ENCODE peak calls at places on chromosome 6, in ten cellular contexts. One of them, this sample, is unnamed.
A peak's percentile ranks its signal among the peaks of the same experiment; 100 is the strongest.

GRCh38 chr6:162728177-162728571 is 400 bp downstream of the PACRG start:
- DNase-seq in substantia nigra: no peak
- DNase-seq in GM23248: peak; percentile 53
- DNase-seq in CD4-positive, CD25-positive, alpha-beta regulatory T cell: no peak
- DNase-seq in lower lobe of right lung: no peak
- DNase-seq in amniotic epithelial cell: no peak
- DNase-seq in progenitor cell of endocrine pancreas: no peak
- DNase-seq in HEK293T: no peak
- DNase-seq in tibial nerve: no peak
- DNase-seq in psoas muscle: no peak
- DNase-seq in this sample: no peak

GRCh38 chr6:13466304-13467215 is 20.8 kb downstream of the GFOD1 start:
- DNase-seq in substantia nigra: no peak
- DNase-seq in GM23248: peak; percentile 29
- DNase-seq in CD4-positive, CD25-positive, alpha-beta regulatory T cell: no peak
- DNase-seq in lower lobe of right lung: no peak
- DNase-seq in amniotic epithelial cell: no peak
- DNase-seq in progenitor cell of endocrine pancreas: no peak
- DNase-seq in HEK293T: no peak
- DNase-seq in tibial nerve: no peak
- DNase-seq in psoas muscle: no peak
- DNase-seq in this sample: no peak

GRCh38 chr6:135210632-135211305 is 29.7 kb downstream of the MYB start:
- DNase-seq in substantia nigra: no peak
- DNase-seq in GM23248: no peak
- DNase-seq in CD4-positive, CD25-positive, alpha-beta regulatory T cell: no peak
- DNase-seq in lower lobe of right lung: no peak
- DNase-seq in amniotic epithelial cell: no peak
- DNase-seq in progenitor cell of endocrine pancreas: no peak
- DNase-seq in HEK293T: no peak
- DNase-seq in tibial nerve: no peak
- DNase-seq in psoas muscle: no peak
- DNase-seq in this sample: no peak

GRCh38 chr6:56311525-56311924 is 64.1 kb upstream of the COL21A1 start:
- DNase-seq in substantia nigra: no peak
- DNase-seq in GM23248: no peak
- DNase-seq in CD4-positive, CD25-positive, alpha-beta regulatory T cell: no peak
- DNase-seq in lower lobe of right lung: no peak
- DNase-seq in amniotic epithelial cell: no peak
- DNase-seq in progenitor cell of endocrine pancreas: no peak
- DNase-seq in HEK293T: no peak
- DNase-seq in tibial nerve: no peak
- DNase-seq in psoas muscle: no peak
- DNase-seq in this sample: no peak

GRCh38 chr6:56890066-56890465 is 64.8 kb upstream of the BEND6 start:
- DNase-seq in substantia nigra: no peak
- DNase-seq in GM23248: peak; percentile 43
- DNase-seq in CD4-positive, CD25-positive, alpha-beta regulatory T cell: no peak
- DNase-seq in lower lobe of right lung: no peak
- DNase-seq in amniotic epithelial cell: peak; percentile 18
- DNase-seq in progenitor cell of endocrine pancreas: no peak
- DNase-seq in HEK293T: no peak
- DNase-seq in tibial nerve: no peak
- DNase-seq in psoas muscle: no peak
- DNase-seq in this sample: no peak

GRCh38 chr6:148364056-148364844 is 21.6 kb downstream of the SASH1 start:
- DNase-seq in substantia nigra: no peak
- DNase-seq in GM23248: peak; percentile 93
- DNase-seq in CD4-positive, CD25-positive, alpha-beta regulatory T cell: no peak
- DNase-seq in lower lobe of right lung: no peak
- DNase-seq in amniotic epithelial cell: peak; percentile 77
- DNase-seq in progenitor cell of endocrine pancreas: no peak
- DNase-seq in HEK293T: no peak
- DNase-seq in tibial nerve: no peak
- DNase-seq in psoas muscle: no peak
- DNase-seq in this sample: no peak

GRCh38 chr6:88376197-88376596 is 210.1 kb upstream of the CNR1 start:
- DNase-seq in substantia nigra: no peak
- DNase-seq in GM23248: no peak
- DNase-seq in CD4-positive, CD25-positive, alpha-beta regulatory T cell: no peak
- DNase-seq in lower lobe of right lung: no peak
- DNase-seq in amniotic epithelial cell: no peak
- DNase-seq in progenitor cell of endocrine pancreas: no peak
- DNase-seq in HEK293T: no peak
- DNase-seq in tibial nerve: no peak
- DNase-seq in psoas muscle: no peak
- DNase-seq in this sample: no peak

GRCh38 chr6:1497593-1498105 is 108.3 kb downstream of the FOXF2 start:
- DNase-seq in substantia nigra: no peak
- DNase-seq in GM23248: no peak
- DNase-seq in CD4-positive, CD25-positive, alpha-beta regulatory T cell: no peak
- DNase-seq in lower lobe of right lung: no peak
- DNase-seq in amniotic epithelial cell: no peak
- DNase-seq in progenitor cell of endocrine pancreas: no peak
- DNase-seq in HEK293T: no peak
- DNase-seq in tibial nerve: no peak
- DNase-seq in psoas muscle: no peak
- DNase-seq in this sample: peak; percentile 75

GRCh38 chr6:15389759-15390723 is 144.2 kb downstream of the JARID2 start:
- DNase-seq in substantia nigra: no peak
- DNase-seq in GM23248: peak; percentile 52
- DNase-seq in CD4-positive, CD25-positive, alpha-beta regulatory T cell: no peak
- DNase-seq in lower lobe of right lung: no peak
- DNase-seq in amniotic epithelial cell: peak; percentile 38
- DNase-seq in progenitor cell of endocrine pancreas: peak; percentile 45
- DNase-seq in HEK293T: peak; percentile 70
- DNase-seq in tibial nerve: no peak
- DNase-seq in psoas muscle: no peak
- DNase-seq in this sample: no peak

GRCh38 chr6:110681543-110682459 is 133.5 kb downstream of the CDK19 start:
- DNase-seq in substantia nigra: no peak
- DNase-seq in GM23248: peak; percentile 8
- DNase-seq in CD4-positive, CD25-positive, alpha-beta regulatory T cell: no peak
- DNase-seq in lower lobe of right lung: no peak
- DNase-seq in amniotic epithelial cell: no peak
- DNase-seq in progenitor cell of endocrine pancreas: no peak
- DNase-seq in HEK293T: no peak
- DNase-seq in tibial nerve: no peak
- DNase-seq in psoas muscle: no peak
- DNase-seq in this sample: no peak

GRCh38 chr6:108697646-108698161 is 137.0 kb downstream of the FOXO3 start:
- DNase-seq in substantia nigra: no peak
- DNase-seq in GM23248: peak; percentile 17
- DNase-seq in CD4-positive, CD25-positive, alpha-beta regulatory T cell: no peak
- DNase-seq in lower lobe of right lung: no peak
- DNase-seq in amniotic epithelial cell: no peak
- DNase-seq in progenitor cell of endocrine pancreas: no peak
- DNase-seq in HEK293T: no peak
- DNase-seq in tibial nerve: peak; percentile 35
- DNase-seq in psoas muscle: peak; percentile 55
- DNase-seq in this sample: peak; percentile 55

GRCh38 chr6:109660526-109660925 is 30.5 kb downstream of the AK9 start:
- DNase-seq in substantia nigra: no peak
- DNase-seq in GM23248: no peak
- DNase-seq in CD4-positive, CD25-positive, alpha-beta regulatory T cell: no peak
- DNase-seq in lower lobe of right lung: no peak
- DNase-seq in amniotic epithelial cell: no peak
- DNase-seq in progenitor cell of endocrine pancreas: no peak
- DNase-seq in HEK293T: no peak
- DNase-seq in tibial nerve: no peak
- DNase-seq in psoas muscle: no peak
- DNase-seq in this sample: no peak

GRCh38 chr6:116406678-116407345 is 36.1 kb downstream of the DSE start:
- DNase-seq in substantia nigra: no peak
- DNase-seq in GM23248: peak; percentile 71
- DNase-seq in CD4-positive, CD25-positive, alpha-beta regulatory T cell: no peak
- DNase-seq in lower lobe of right lung: no peak
- DNase-seq in amniotic epithelial cell: peak; percentile 94
- DNase-seq in progenitor cell of endocrine pancreas: no peak
- DNase-seq in HEK293T: no peak
- DNase-seq in tibial nerve: no peak
- DNase-seq in psoas muscle: no peak
- DNase-seq in this sample: no peak

GRCh38 chr6:154508573-154509375 is 1.7 kb downstream of the CNKSR3 start:
- DNase-seq in substantia nigra: no peak
- DNase-seq in GM23248: peak; percentile 26
- DNase-seq in CD4-positive, CD25-positive, alpha-beta regulatory T cell: no peak
- DNase-seq in lower lobe of right lung: no peak
- DNase-seq in amniotic epithelial cell: peak; percentile 34
- DNase-seq in progenitor cell of endocrine pancreas: no peak
- DNase-seq in HEK293T: no peak
- DNase-seq in tibial nerve: no peak
- DNase-seq in psoas muscle: no peak
- DNase-seq in this sample: no peak

GRCh38 chr6:39074486-39074885 is 25.9 kb downstream of the GLP1R start:
- DNase-seq in substantia nigra: no peak
- DNase-seq in GM23248: no peak
- DNase-seq in CD4-positive, CD25-positive, alpha-beta regulatory T cell: no peak
- DNase-seq in lower lobe of right lung: no peak
- DNase-seq in amniotic epithelial cell: no peak
- DNase-seq in progenitor cell of endocrine pancreas: no peak
- DNase-seq in HEK293T: no peak
- DNase-seq in tibial nerve: no peak
- DNase-seq in psoas muscle: no peak
- DNase-seq in this sample: no peak

GRCh38 chr6:8958894-8959511 is 523.7 kb upstream of the SLC35B3 start:
- DNase-seq in substantia nigra: no peak
- DNase-seq in GM23248: peak; percentile 18
- DNase-seq in CD4-positive, CD25-positive, alpha-beta regulatory T cell: no peak
- DNase-seq in lower lobe of right lung: no peak
- DNase-seq in amniotic epithelial cell: peak; percentile 37
- DNase-seq in progenitor cell of endocrine pancreas: no peak
- DNase-seq in HEK293T: no peak
- DNase-seq in tibial nerve: no peak
- DNase-seq in psoas muscle: no peak
- DNase-seq in this sample: no peak

GRCh38 chr6:166691199-166691598 is 64.1 kb upstream of the RPS6KA2 start:
- DNase-seq in substantia nigra: no peak
- DNase-seq in GM23248: peak; percentile 11
- DNase-seq in CD4-positive, CD25-positive, alpha-beta regulatory T cell: no peak
- DNase-seq in lower lobe of right lung: no peak
- DNase-seq in amniotic epithelial cell: peak; percentile 57
- DNase-seq in progenitor cell of endocrine pancreas: no peak
- DNase-seq in HEK293T: no peak
- DNase-seq in tibial nerve: no peak
- DNase-seq in psoas muscle: peak; percentile 52
- DNase-seq in this sample: peak; percentile 69

GRCh38 chr6:144585217-144585814 is 300.2 kb downstream of the UTRN start:
- DNase-seq in substantia nigra: no peak
- DNase-seq in GM23248: peak; percentile 65
- DNase-seq in CD4-positive, CD25-positive, alpha-beta regulatory T cell: no peak
- DNase-seq in lower lobe of right lung: no peak
- DNase-seq in amniotic epithelial cell: peak; percentile 48
- DNase-seq in progenitor cell of endocrine pancreas: peak; percentile 10
- DNase-seq in HEK293T: peak; percentile 29
- DNase-seq in tibial nerve: no peak
- DNase-seq in psoas muscle: no peak
- DNase-seq in this sample: no peak

GRCh38 chr6:47977314-47977713 is 133.7 kb downstream of the PTCHD4 start:
- DNase-seq in substantia nigra: no peak
- DNase-seq in GM23248: no peak
- DNase-seq in CD4-positive, CD25-positive, alpha-beta regulatory T cell: no peak
- DNase-seq in lower lobe of right lung: no peak
- DNase-seq in amniotic epithelial cell: no peak
- DNase-seq in progenitor cell of endocrine pancreas: no peak
- DNase-seq in HEK293T: no peak
- DNase-seq in tibial nerve: no peak
- DNase-seq in psoas muscle: no peak
- DNase-seq in this sample: no peak

GRCh38 chr6:6885521-6886088 is 222.2 kb upstream of the RREB1 start:
- DNase-seq in substantia nigra: no peak
- DNase-seq in GM23248: no peak
- DNase-seq in CD4-positive, CD25-positive, alpha-beta regulatory T cell: no peak
- DNase-seq in lower lobe of right lung: peak; percentile 88
- DNase-seq in amniotic epithelial cell: no peak
- DNase-seq in progenitor cell of endocrine pancreas: no peak
- DNase-seq in HEK293T: no peak
- DNase-seq in tibial nerve: peak; percentile 26
- DNase-seq in psoas muscle: peak; percentile 60
- DNase-seq in this sample: peak; percentile 85

GRCh38 chr6:153801917-153802316 is 237.1 kb upstream of the OPRM1 start:
- DNase-seq in substantia nigra: no peak
- DNase-seq in GM23248: no peak
- DNase-seq in CD4-positive, CD25-positive, alpha-beta regulatory T cell: no peak
- DNase-seq in lower lobe of right lung: no peak
- DNase-seq in amniotic epithelial cell: no peak
- DNase-seq in progenitor cell of endocrine pancreas: no peak
- DNase-seq in HEK293T: no peak
- DNase-seq in tibial nerve: no peak
- DNase-seq in psoas muscle: no peak
- DNase-seq in this sample: no peak